ENCODE peak calls at places on chromosomes 2 and 18, in nine cellular contexts. H is pancreas; U is naive thymus-derived CD4-positive, alpha-beta T cell; C is GM12864; R is foreskin fibroblast; T is ovary; X is mesendoderm; J is fibroblast of villous mesenchyme; W is cardiac fibroblast. P is an unnamed sample.

GRCh38 chr2:26630669-26631360 is 10.4 kb downstream of the CIB4 start:
- DNase-seq in H (no peak), U (no peak), C (no peak), R (peak), T (peak), X (peak), J (no peak), W (peak), P (peak)

GRCh38 chr2:216370961-216371633 is 1.2 kb downstream of the MARCHF4 start:
- DNase-seq in H (peak), U (no peak), C (no peak), R (no peak), T (no peak), X (peak), J (no peak), W (no peak), P (no peak)

GRCh38 chr2:36663851-36664715 is 32.4 kb upstream of the VIT start:
- DNase-seq in H (no peak), U (peak), C (peak), R (peak), T (no peak), X (peak), J (peak), W (peak), P (peak)

GRCh38 chr2:223051580-223052375 is at the start of gene KCNE4:
- DNase-seq in H (no peak), U (no peak), C (no peak), R (peak), T (no peak), X (no peak), J (peak), W (peak), P (peak)

GRCh38 chr2:86055314-86055713 is 50.4 kb downstream of the POLR1A start:
- DNase-seq in H (no peak), U (no peak), C (no peak), R (no peak), T (no peak), X (no peak), J (no peak), W (no peak), P (no peak)

GRCh38 chr2:3780477-3781402 is 77.4 kb downstream of the DCDC2C start:
- DNase-seq in H (peak), U (peak), C (peak), R (no peak), T (peak), X (peak), J (peak), W (peak), P (no peak)

GRCh38 chr2:234571620-234572407 is 74.9 kb upstream of the ARL4C start:
- DNase-seq in H (no peak), U (no peak), C (no peak), R (no peak), T (no peak), X (no peak), J (no peak), W (peak), P (no peak)

GRCh38 chr2:128359841-128360240 is 41.2 kb upstream of the HS6ST1 start:
- DNase-seq in H (no peak), U (no peak), C (no peak), R (no peak), T (peak), X (no peak), J (no peak), W (no peak), P (no peak)

GRCh38 chr2:27448381-27448780 is 6.2 kb downstream of the KRTCAP3 start:
- DNase-seq in H (no peak), U (no peak), C (no peak), R (no peak), T (no peak), X (no peak), J (no peak), W (no peak), P (no peak)

GRCh38 chr18:43303376-43303775 is 26.1 kb upstream of the SYT4 start:
- DNase-seq in H (no peak), U (no peak), C (no peak), R (no peak), T (no peak), X (peak), J (no peak), W (peak), P (no peak)

GRCh38 chr2:185274718-185275484 is 463.7 kb upstream of the FSIP2 start:
- DNase-seq in H (no peak), U (no peak), C (no peak), R (no peak), T (no peak), X (no peak), J (no peak), W (no peak), P (no peak)

GRCh38 chr2:75595541-75596395 is 35.0 kb upstream of the EVA1A start:
- DNase-seq in H (no peak), U (no peak), C (no peak), R (peak), T (no peak), X (no peak), J (peak), W (peak), P (peak)

GRCh38 chr2:121501070-121501469 is 29.6 kb upstream of the RNU4ATAC start:
- DNase-seq in H (no peak), U (no peak), C (no peak), R (peak), T (no peak), X (no peak), J (peak), W (peak), P (peak)

GRCh38 chr2:169799555-169799954 is 884 bp downstream of the SSB start:
- DNase-seq in H (no peak), U (no peak), C (no peak), R (no peak), T (no peak), X (peak), J (peak), W (no peak), P (peak)

GRCh38 chr2:172640389-172640788 is 84.5 kb downstream of the PDK1 start:
- DNase-seq in H (no peak), U (no peak), C (no peak), R (no peak), T (no peak), X (no peak), J (peak), W (peak), P (peak)

GRCh38 chr2:165889761-165890242 is 63.8 kb downstream of the TTC21B start:
- DNase-seq in H (no peak), U (no peak), C (no peak), R (no peak), T (no peak), X (no peak), J (no peak), W (no peak), P (no peak)

GRCh38 chr18:62802523-62802922 is 87.2 kb downstream of the PHLPP1 start:
- DNase-seq in H (no peak), U (no peak), C (no peak), R (no peak), T (no peak), X (no peak), J (peak), W (peak), P (peak)

GRCh38 chr2:98726172-98726725 is 4.7 kb downstream of the MGAT4A start:
- DNase-seq in H (no peak), U (no peak), C (no peak), R (no peak), T (no peak), X (no peak), J (no peak), W (no peak), P (no peak)

GRCh38 chr2:215764441-215765048 is 248.8 kb downstream of the MREG start:
- DNase-seq in H (no peak), U (no peak), C (no peak), R (peak), T (no peak), X (no peak), J (peak), W (peak), P (peak)

GRCh38 chr2:12177995-12178760 is 431.7 kb downstream of the LPIN1 start:
- DNase-seq in H (no peak), U (no peak), C (no peak), R (no peak), T (no peak), X (no peak), J (no peak), W (no peak), P (no peak)
- H3K4me3 ChIP-seq in H (no peak), U (no peak), C (no peak), R (no peak), T (no peak), X (no peak), J (no peak), W (no peak), P (no peak)

GRCh38 chr2:69057660-69058059 is 44.7 kb downstream of the ANTXR1 start:
- DNase-seq in H (no peak), U (no peak), C (no peak), R (no peak), T (no peak), X (no peak), J (no peak), W (no peak), P (no peak)

GRCh38 chr2:69056071-69056470 is 43.1 kb downstream of the ANTXR1 start:
- DNase-seq in H (no peak), U (no peak), C (no peak), R (no peak), T (no peak), X (no peak), J (no peak), W (no peak), P (no peak)

GRCh38 chr2:69050802-69051201 is 37.8 kb downstream of the ANTXR1 start:
- DNase-seq in H (no peak), U (no peak), C (no peak), R (no peak), T (no peak), X (no peak), J (no peak), W (no peak), P (no peak)

GRCh38 chr2:69054431-69054830 is 41.5 kb downstream of the ANTXR1 start:
- DNase-seq in H (no peak), U (no peak), C (no peak), R (no peak), T (no peak), X (no peak), J (peak), W (no peak), P (peak)

DNA sequence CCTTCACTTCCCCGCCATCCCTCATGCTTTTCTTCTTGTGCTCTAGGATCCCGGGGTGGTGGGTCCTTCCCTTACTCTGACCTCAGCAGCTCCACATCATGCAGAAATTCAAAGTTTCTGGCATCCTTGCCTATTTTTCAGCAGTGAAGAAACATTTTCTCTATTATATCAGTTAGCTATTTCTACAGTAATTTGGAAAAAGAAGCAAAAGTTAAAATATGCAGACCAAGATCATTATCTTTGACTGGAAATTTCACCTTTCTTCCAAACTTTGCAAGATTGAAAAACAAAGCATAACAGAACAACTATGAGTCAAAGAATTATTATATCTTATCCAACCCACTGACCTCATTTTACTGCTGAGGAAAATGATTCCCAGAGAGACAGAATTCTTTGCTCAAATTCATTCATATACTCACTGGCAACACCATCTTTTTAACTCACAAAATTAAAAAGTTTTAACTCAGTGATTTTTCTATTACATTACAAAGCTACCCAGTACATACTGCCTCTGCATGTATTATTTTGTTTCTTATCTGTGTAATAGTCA is 40.5 kb downstream of the ANTXR1 start:
- DNase-seq in H (no peak), U (no peak), C (no peak), R (no peak), T (no peak), X (no peak), J (no peak), W (no peak), P (peak)
- H3K4me3 ChIP-seq in H (no peak), U (no peak), C (no peak), R (no peak), T (no peak), X (no peak), J (no peak), W (no peak), P (no peak)

DNA sequence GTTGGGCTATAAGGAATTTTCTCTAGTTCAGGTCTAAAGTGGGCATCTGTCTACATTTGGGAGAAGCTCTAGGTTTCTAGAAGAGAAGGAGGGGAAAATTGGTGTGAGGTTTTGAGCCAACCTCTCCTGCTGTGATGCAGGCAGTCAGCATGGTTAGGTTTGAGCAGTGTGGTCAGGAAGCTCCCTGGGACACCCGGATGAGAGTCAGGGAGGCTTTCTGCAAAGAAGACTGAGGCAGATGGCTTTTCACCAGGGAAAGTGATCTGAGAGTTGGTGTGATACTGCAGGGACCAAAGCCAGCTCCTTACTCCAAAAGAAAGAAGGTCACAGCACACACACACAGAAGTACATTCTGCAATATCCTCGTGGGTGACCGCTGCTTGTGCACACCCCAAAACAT is 75.8 kb upstream of the BCL11A start:
- DNase-seq in H (no peak), U (no peak), C (no peak), R (no peak), T (no peak), X (no peak), J (no peak), W (no peak), P (no peak)
- H3K4me3 ChIP-seq in H (no peak), U (no peak), C (no peak), R (no peak), T (no peak), X (no peak), J (no peak), W (no peak), P (no peak)

DNA sequence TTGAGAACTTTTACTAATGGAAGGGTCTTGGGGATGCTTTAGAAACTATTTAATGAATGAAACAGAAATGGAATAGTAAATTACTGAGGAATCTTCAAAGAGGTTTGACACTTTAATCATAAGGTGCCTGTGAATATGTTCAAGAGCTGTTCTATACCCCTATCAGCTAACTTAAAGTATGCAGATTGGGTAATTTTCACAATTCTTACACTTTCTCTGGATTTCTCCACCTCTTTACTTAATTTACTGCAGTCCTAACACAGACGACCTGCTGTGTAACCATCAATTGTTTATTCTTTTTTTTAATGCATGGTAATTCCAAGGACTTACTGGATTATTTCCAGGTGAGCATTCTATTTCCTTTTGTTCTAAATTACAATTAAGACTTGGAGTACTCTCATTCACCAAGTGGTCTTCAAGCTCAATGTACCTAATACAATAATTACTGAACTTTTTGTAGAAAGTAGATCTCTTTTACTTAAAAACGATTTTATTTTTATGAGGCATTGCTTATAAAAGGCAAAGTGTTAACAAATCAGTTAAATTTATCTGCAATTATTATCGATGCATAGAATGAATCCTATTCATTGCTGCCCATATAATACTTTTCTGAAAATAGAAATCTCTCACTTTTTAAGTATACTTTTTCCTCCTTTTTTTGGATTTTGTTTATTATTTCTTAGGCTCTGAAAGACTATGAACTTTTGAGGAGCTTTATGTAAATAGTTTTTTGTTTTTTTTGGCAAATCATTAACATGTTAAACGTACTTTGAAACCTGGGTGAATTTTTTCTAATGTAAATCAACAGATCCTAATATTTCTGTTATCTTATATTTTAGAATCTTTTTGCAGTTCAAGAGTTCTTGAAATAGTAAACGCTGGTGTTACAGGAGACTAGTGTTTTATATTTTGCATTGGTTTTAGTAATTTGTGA is 5.5 kb downstream of the VSNL1 start:
- DNase-seq in H (no peak), U (no peak), C (no peak), R (no peak), T (no peak), X (no peak), J (no peak), W (no peak), P (no peak)
- H3K4me3 ChIP-seq in H (no peak), U (no peak), C (no peak), R (no peak), T (no peak), X (no peak), J (no peak), W (no peak), P (no peak)

DNA sequence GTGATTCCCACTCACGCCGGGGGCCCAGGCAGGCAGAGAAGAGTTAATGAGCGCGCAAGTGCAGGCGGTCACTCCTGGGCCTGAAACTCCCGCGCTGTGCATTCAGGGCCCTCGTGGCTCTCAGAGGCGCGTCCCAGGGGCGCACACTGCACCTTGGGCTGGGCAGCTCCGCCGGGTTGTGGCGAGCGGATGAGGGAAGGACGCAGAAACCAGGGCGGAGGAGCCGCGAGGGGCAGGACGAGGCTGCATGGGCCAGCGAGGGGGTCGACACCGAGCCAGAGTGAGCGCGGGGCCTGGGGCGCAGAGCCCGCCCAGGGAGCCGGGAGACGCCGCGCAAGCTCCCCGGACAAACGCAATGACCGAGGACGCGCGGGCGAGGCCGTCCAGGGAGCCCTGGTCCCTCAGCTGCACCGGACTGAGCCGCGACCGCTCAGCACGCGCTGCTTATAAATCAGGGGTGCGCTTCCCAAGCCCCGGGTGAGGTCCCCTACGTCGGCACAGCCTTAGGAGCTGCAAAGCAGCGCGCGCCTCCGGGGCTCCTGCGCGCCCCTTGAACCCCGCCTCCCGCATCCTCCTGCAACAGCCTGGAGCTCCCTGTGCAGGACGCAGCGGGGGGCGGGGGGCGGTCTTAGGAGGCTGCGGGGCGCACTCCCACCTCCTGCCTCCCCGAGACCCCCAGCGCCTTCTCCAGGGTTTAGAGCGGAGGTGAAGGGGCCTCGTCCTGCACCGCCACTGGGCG is 180.2 kb upstream of the ALKAL2 start:
- DNase-seq in H (no peak), U (no peak), C (no peak), R (no peak), T (no peak), X (peak), J (no peak), W (no peak), P (no peak)
- H3K4me3 ChIP-seq in H (peak), U (no peak), C (no peak), R (no peak), T (no peak), X (peak), J (no peak), W (no peak), P (no peak)

DNA sequence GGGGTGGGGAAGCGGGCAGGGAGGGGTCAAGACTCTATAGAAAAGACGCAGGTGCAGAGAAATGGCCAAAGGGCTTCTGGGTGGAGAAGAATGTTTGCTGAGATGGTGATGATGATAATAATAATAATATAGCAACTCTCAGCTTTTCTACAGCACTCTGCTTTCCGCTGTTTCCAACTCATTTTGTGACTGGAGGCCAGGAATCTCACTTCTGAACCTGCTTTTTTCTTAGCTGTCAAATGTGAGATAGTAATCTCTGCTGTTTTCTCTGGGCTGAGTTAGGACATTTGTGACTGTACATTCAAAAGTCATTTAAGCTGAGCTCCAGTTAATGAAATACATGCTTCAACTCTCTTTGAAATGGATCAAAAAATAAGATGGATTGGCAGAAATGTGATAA is 58.4 kb downstream of the TNS1 start:
- DNase-seq in H (no peak), U (no peak), C (no peak), R (no peak), T (no peak), X (no peak), J (no peak), W (no peak), P (no peak)
- H3K4me3 ChIP-seq in H (peak), U (no peak), C (no peak), R (no peak), T (peak), X (no peak), J (no peak), W (peak), P (no peak)

P was measured in fibroblast of the aortic adventitia.